ENCODE peak calls at places on chromosomes 4 and X, in nine cellular contexts. O is brain microvascular endothelial cell; H is astrocyte of the spinal cord; Y is HCT116; F is progenitor cell of endocrine pancreas; D is WTC11; B is esophagus squamous epithelium; K is A549; A is CD4-positive, alpha-beta T cell. Q is an unnamed sample.

GRCh38 chr4:6427439-6428090 is 44.8 kb downstream of the PPP2R2C start:
- DNase-seq in B (no peak), O (no peak), K (no peak), Y (no peak), D (no peak), F (no peak), A (no peak), H (no peak), Q (no peak)

GRCh38 chr4:48635310-48635709 is 144.8 kb downstream of the FRYL start:
- DNase-seq in K (no peak), Y (peak), O (no peak), B (no peak), D (no peak), F (no peak), H (no peak), A (no peak), Q (no peak)

GRCh38 chr4:186557061-186557460 is 1.7 kb upstream of the MTNR1A start:
- DNase-seq in H (no peak), D (no peak), F (no peak), O (peak), A (no peak), Y (no peak), B (no peak), K (no peak), Q (no peak)

GRCh38 chr4:73211968-73212367 is 46.6 kb downstream of the ANKRD17 start:
- DNase-seq in F (no peak), D (no peak), H (no peak), O (no peak), Y (no peak), K (no peak), B (no peak), A (no peak), Q (no peak)

GRCh38 chrX:19627081-19627480 is 111.8 kb upstream of the MAP3K15 start:
- DNase-seq in F (no peak), D (no peak), Y (no peak), O (no peak), K (no peak), A (no peak), B (no peak), H (no peak), Q (no peak)

GRCh38 chr4:90142091-90142490 is 14.9 kb downstream of the CCSER1 start:
- DNase-seq in A (no peak), B (no peak), K (no peak), O (no peak), D (no peak), F (no peak), H (no peak), Y (no peak), Q (no peak)

GRCh38 chr4:121192500-121192899 is 28.4 kb upstream of the TNIP3 start:
- DNase-seq in Y (peak), K (no peak), B (no peak), H (peak), O (peak), F (no peak), A (no peak), D (no peak), Q (no peak)

GRCh38 chrX:129449141-129449540 is 74.1 kb downstream of the SMARCA1 start:
- DNase-seq in B (no peak), O (no peak), A (no peak), D (no peak), F (no peak), K (no peak), H (no peak), Y (no peak), Q (no peak)

GRCh38 chr4:105345838-105346237 is 128.0 kb downstream of the PPA2 start:
- DNase-seq in O (no peak), H (no peak), B (no peak), D (no peak), F (no peak), A (no peak), Y (no peak), K (no peak), Q (no peak)

GRCh38 chrX:43589735-43590515 is 66.2 kb upstream of the MAOA start:
- DNase-seq in Y (no peak), B (no peak), F (no peak), K (no peak), H (peak), A (no peak), O (no peak), D (no peak), Q (no peak)

GRCh38 chr4:1195109-1195671 is 22.8 kb upstream of the SPON2 start:
- DNase-seq in H (no peak), K (no peak), O (no peak), F (no peak), D (peak), Y (no peak), A (no peak), B (no peak), Q (peak)

GRCh38 chr4:20359692-20360091 is 108.0 kb downstream of the SLIT2 start:
- DNase-seq in H (no peak), A (no peak), B (no peak), F (no peak), D (no peak), K (no peak), Y (no peak), O (no peak), Q (no peak)

GRCh38 chrX:98380106-98380505 is 1496.4 kb downstream of the RPA4 start:
- DNase-seq in D (peak), F (peak), O (no peak), H (no peak), B (no peak), A (no peak), K (no peak), Y (no peak), Q (no peak)
- TF ChIP-seq CTCF in D (no peak), F (peak), O (no peak), H (no peak), B (no peak), A (no peak), K (no peak), Y (no peak), Q (no peak)

DNA sequence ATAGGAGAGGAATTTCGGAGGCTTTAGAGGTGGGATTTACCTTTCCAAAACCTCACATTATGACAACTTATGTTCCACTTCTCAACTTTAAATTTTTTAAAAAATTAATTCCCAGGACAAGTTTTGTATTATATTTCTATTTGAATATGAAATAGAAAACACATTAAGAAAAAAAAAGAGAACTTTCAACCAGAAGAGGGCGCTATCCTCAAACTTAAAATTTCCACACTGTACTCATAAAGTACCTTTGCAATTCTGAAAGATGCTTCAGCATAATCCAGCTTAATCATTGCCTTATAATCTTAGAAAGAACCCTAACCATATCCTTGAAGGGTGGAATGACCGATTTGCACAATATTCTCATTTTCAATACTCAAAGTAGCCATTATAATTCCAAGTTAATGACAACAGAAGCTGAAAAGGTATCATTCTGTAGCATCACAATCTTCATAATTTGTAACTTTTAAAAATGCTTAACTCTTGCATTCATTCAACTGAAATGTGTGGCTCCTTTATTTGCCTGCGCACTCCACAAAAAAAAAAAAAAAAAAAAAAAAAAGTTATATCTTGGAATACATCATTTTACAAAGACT is 158.0 kb downstream of the KCNIP4 start:
- DNase-seq in A (no peak), B (no peak), F (no peak), O (no peak), H (peak), K (no peak), D (no peak), Y (peak), Q (no peak)
- TF ChIP-seq CTCF in A (no peak), B (peak), F (peak), O (peak), H (peak), K (peak), D (peak), Y (peak), Q (peak)

GRCh38 chr4:8078610-8079015 is 80.0 kb downstream of the ABLIM2 start:
- DNase-seq in A (no peak), F (no peak), Y (no peak), K (no peak), H (no peak), D (no peak), O (no peak), B (no peak), Q (no peak)
- TF ChIP-seq CTCF in A (no peak), F (no peak), Y (no peak), K (no peak), H (no peak), D (no peak), O (no peak), B (no peak), Q (no peak)

GRCh38 chrX:108699368-108699767 is 37.0 kb downstream of the IRS4 start:
- DNase-seq in F (no peak), B (no peak), K (peak), O (peak), D (no peak), H (peak), Y (peak), A (no peak), Q (no peak)
- TF ChIP-seq CTCF in F (peak), B (no peak), K (peak), O (peak), D (no peak), H (peak), Y (peak), A (no peak), Q (no peak)

GRCh38 chr4:139743027-139743426 is 77.4 kb downstream of the MGST2 start:
- DNase-seq in H (no peak), D (no peak), A (no peak), Y (no peak), K (no peak), F (no peak), B (no peak), O (no peak), Q (no peak)

GRCh38 chr4:139738846-139739613 is 73.4 kb downstream of the MGST2 start:
- DNase-seq in K (no peak), A (no peak), O (no peak), H (no peak), D (no peak), Y (no peak), F (no peak), B (no peak), Q (no peak)

GRCh38 chr4:139740121-139740520 is 74.5 kb downstream of the MGST2 start:
- DNase-seq in F (no peak), Y (no peak), H (no peak), O (no peak), B (no peak), D (no peak), A (no peak), K (no peak), Q (no peak)

GRCh38 chr4:139744232-139744631 is 78.6 kb downstream of the MGST2 start:
- DNase-seq in D (no peak), F (no peak), B (no peak), H (no peak), O (no peak), Y (no peak), A (no peak), K (no peak), Q (no peak)

DNA sequence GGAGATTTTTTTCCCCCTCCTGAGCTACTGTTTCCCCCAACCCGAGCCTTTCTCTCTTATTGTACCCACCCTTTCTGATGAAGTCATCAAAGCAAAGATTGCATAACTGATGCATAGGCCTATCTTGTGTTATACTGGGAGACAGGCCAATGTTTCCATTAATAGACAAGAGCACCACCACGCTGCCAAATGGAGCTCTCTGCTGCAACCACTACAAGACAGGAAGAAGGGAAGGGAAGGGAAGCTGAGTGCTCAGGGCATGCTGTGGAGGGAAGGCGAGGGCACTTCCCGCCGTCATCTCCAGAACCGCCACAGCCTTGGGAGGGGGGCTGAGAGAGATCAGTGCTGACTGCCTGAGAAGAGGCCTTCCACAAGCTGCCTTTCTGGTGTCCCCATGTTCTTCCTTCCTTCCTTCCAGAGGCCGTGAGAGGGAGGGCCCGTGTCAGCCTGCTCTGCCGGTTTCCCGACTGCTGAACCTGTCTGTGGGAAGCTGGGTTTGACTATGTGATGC is 75.0 kb downstream of the MGST2 start:
- DNase-seq in B (peak), Y (no peak), H (peak), A (no peak), F (no peak), K (peak), D (no peak), O (peak), Q (peak)
- TF ChIP-seq CTCF in B (peak), Y (no peak), H (peak), A (no peak), F (no peak), K (peak), D (no peak), O (peak), Q (no peak)

GRCh38 chr4:12723849-12724447 is 760.2 kb downstream of the RAB28 start:
- DNase-seq in H (no peak), O (no peak), D (peak), F (no peak), B (no peak), A (no peak), Y (no peak), K (no peak), Q (no peak)

GRCh38 chr4:12724520-12724919 is 759.6 kb downstream of the RAB28 start:
- DNase-seq in K (peak), B (no peak), D (no peak), Y (no peak), O (no peak), H (no peak), F (no peak), A (no peak), Q (no peak)

GRCh38 chr4:12734586-12734985 is 749.6 kb downstream of the RAB28 start:
- DNase-seq in K (no peak), Y (no peak), D (no peak), F (no peak), B (no peak), H (no peak), O (no peak), A (no peak), Q (no peak)

DNA sequence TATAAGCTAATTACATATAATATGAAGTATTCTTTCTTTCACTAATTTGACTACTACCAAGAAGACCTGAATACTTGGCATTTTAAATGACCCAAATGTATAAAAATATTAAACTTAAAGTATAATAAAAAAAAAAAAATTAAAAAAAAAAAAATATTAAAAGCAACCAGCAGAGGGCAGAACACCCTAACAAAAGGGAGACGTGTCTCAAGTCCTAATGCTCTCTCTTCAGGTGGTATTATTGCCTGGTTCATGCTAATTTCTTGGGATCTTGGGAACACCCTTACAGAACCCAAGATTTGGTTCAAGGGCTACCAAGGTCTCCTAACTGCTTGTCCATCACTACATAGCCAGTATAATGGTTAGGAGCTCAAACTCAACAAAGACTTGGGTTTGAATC is 754.8 kb downstream of the RAB28 start:
- DNase-seq in F (no peak), H (peak), K (no peak), B (no peak), A (no peak), D (no peak), Y (peak), O (no peak), Q (no peak)
- TF ChIP-seq CTCF in F (peak), H (peak), K (peak), B (peak), A (peak), D (peak), Y (peak), O (peak), Q (no peak)